ENCODE peak calls at places on chromosomes 12 and 14, in seven cellular contexts. Z is endothelial cell, D is right atrium auricular region, Y is tibial artery, A is brain microvascular endothelial cell, B is B cell, J is HL-60. P is an unnamed sample.

GRCh38 chr12:56084958-56085543 is 5.1 kb downstream of the ERBB3 start:
- DNase-seq in Z (peak), D (no peak), Y (no peak), A (no peak), B (no peak), J (no peak), P (no peak)

GRCh38 chr14:75825147-75825592 is 156.6 kb downstream of the TGFB3 start:
- DNase-seq in Z (no peak), D (no peak), Y (no peak), A (no peak), B (no peak), J (no peak), P (peak)

GRCh38 chr14:28784262-28785021 is 17.9 kb downstream of the FOXG1 start:
- DNase-seq in Z (no peak), D (no peak), Y (no peak), A (no peak), B (no peak), J (no peak), P (no peak)

GRCh38 chr14:92670967-92671366 is 77.5 kb downstream of the LGMN start:
- DNase-seq in Z (no peak), D (no peak), Y (no peak), A (peak), B (no peak), J (no peak), P (no peak)

GRCh38 chr12:90250041-90250440 is 541.4 kb upstream of the ATP2B1 start:
- DNase-seq in Z (no peak), D (no peak), Y (no peak), A (no peak), B (no peak), J (no peak), P (no peak)

GRCh38 chr12:46473634-46474201 is 101.1 kb upstream of the SLC38A2 start:
- DNase-seq in Z (no peak), D (peak), Y (peak), A (peak), B (no peak), J (peak), P (peak)

GRCh38 chr12:38912116-38912515 is 6.7 kb upstream of the CPNE8 start:
- DNase-seq in Z (no peak), D (no peak), Y (no peak), A (no peak), B (no peak), J (no peak), P (no peak)

GRCh38 chr12:6390084-6390799 is 6.3 kb downstream of the LTBR start:
- DNase-seq in Z (no peak), D (no peak), Y (no peak), A (no peak), B (no peak), J (no peak), P (no peak)

GRCh38 chr12:94557896-94558295 is 92.5 kb downstream of the TMCC3 start:
- DNase-seq in Z (no peak), D (no peak), Y (no peak), A (no peak), B (no peak), J (no peak), P (no peak)

GRCh38 chr12:111780166-111780565 is 13.4 kb downstream of the ALDH2 start:
- DNase-seq in Z (no peak), D (no peak), Y (no peak), A (no peak), B (no peak), J (no peak), P (no peak)

GRCh38 chr12:58795825-58796224 is 124.5 kb downstream of the LRIG3 start:
- DNase-seq in Z (no peak), D (no peak), Y (no peak), A (no peak), B (no peak), J (no peak), P (no peak)

GRCh38 chr14:35403397-35404245 is 928 bp downstream of the NFKBIA start:
- DNase-seq in Z (peak), D (peak), Y (peak), A (peak), B (peak), J (peak), P (peak)

GRCh38 chr12:31407562-31407961 is 81.6 kb upstream of the SINHCAF start:
- DNase-seq in Z (no peak), D (no peak), Y (no peak), A (no peak), B (no peak), J (no peak), P (peak)

GRCh38 chr14:64673748-64674147 is 30.5 kb upstream of the PLEKHG3 start:
- DNase-seq in Z (no peak), D (no peak), Y (no peak), A (no peak), B (no peak), J (no peak), P (no peak)

GRCh38 chr14:49950275-49951250 is 57.7 kb downstream of the ARF6 start:
- DNase-seq in Z (no peak), D (no peak), Y (no peak), A (no peak), B (no peak), J (no peak), P (no peak)

GRCh38 chr14:67853207-67853606 is 33.6 kb downstream of the RAD51B start:
- DNase-seq in Z (no peak), D (no peak), Y (no peak), A (no peak), B (no peak), J (no peak), P (no peak)

GRCh38 chr14:104331871-104332605 is 193.7 kb downstream of the KIF26A start:
- DNase-seq in Z (no peak), D (no peak), Y (no peak), A (no peak), B (peak), J (no peak), P (no peak)
- TF ChIP-seq CTCF in Z (no peak), D (no peak), Y (no peak), A (no peak), B (no peak), J (no peak), P (no peak)

DNA sequence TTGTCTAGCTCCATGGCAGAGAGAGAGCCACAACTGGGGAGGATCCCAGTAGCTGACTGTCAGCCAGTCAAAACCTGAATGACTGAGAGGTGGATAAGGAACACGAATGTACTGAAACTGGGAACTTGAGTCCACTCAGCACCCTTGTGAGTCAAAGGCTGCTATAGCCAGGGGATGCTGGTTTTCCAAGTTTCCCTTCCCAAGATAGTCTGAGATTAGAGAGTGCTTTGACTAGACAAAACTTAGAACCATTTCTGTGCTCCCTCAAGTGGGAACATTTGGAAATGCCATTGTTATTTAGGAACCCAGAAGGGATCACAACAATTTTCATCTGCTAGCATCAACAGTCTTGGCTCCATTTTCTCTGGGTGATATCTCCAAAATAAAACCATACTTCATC is 4.0 kb downstream of the PRKAG1 start:
- DNase-seq in Z (no peak), D (no peak), Y (no peak), A (peak), B (no peak), J (no peak), P (no peak)
- TF ChIP-seq CTCF in Z (no peak), D (peak), Y (no peak), A (peak), B (no peak), J (no peak), P (no peak)

DNA sequence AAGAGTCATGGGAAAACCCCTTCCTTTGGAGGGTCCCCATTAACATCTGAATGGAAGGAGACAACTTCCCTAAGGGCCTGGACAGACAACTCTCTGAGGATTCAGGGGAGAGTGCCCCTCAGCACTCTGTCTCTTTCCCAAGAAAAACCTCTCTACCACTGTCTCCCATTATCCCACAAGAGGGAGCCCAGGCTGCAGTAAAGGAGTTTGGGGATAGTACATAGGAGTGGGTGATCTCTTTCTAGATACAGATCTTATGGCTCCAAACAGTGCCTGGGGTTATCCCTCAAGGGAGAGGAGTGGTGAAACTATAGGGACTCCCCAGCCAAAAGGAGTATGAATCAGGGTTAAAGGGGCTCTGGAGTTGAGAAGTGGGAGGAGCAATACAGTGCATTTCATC is 6.1 kb downstream of the WNT10B start:
- DNase-seq in Z (no peak), D (no peak), Y (no peak), A (no peak), B (no peak), J (no peak), P (no peak)
- TF ChIP-seq CTCF in Z (no peak), D (no peak), Y (no peak), A (peak), B (no peak), J (no peak), P (no peak)

GRCh38 chr12:27779837-27780611 is at the start of the genes KLHL42 and MANSC4:
- DNase-seq in Z (peak), D (peak), Y (peak), A (peak), B (peak), J (peak), P (peak)
- TF ChIP-seq CTCF in Z (no peak), D (peak), Y (no peak), A (peak), B (no peak), J (no peak), P (no peak)

P was measured in GM13976.